ENCODE peak calls at places on chromosome 18, in five cellular contexts. J, P, Z, R and W are unnamed samples.
A peak's percentile ranks its signal among the peaks of the same experiment; 100 is the strongest.

GRCh38 chr18:56003009-56003408 is 415.0 kb upstream of the TCF4 start:
- DNase-seq in J (no peak), P (no peak), Z (no peak), R (no peak), W (no peak)

GRCh38 chr18:29087616-29088246 is 910.8 kb upstream of the CDH2 start:
- DNase-seq in J (no peak), P (no peak), Z (no peak), R (no peak), W (no peak)

GRCh38 chr18:36672437-36673344 is 156.1 kb downstream of the TPGS2 start:
- DNase-seq in J (no peak), P (no peak), Z (no peak), R (no peak), W (no peak)

GRCh38 chr18:55287146-55287806 is 300.7 kb downstream of the TCF4 start:
- DNase-seq in J (no peak), P (no peak), Z (no peak), R (no peak), W (no peak)

GRCh38 chr18:56641714-56642331 is 3.4 kb upstream of the TXNL1 start:
- DNase-seq in J (no peak), P (no peak), Z (no peak), R (no peak), W (no peak)

GRCh38 chr18:23498877-23499570 is 4.3 kb upstream of the RMC1 start:
- DNase-seq in J (peak; percentile 46), P (peak; percentile 95), Z (peak; percentile 54), R (peak; percentile 71), W (peak; percentile 68)

GRCh38 chr18:77316641-77317040 is 67.0 kb downstream of the GALR1 start:
- DNase-seq in J (no peak), P (no peak), Z (no peak), R (no peak), W (no peak)

GRCh38 chr18:22466608-22467390 is 49.1 kb upstream of the CTAGE1 start:
- DNase-seq in J (no peak), P (no peak), Z (no peak), R (peak; percentile 32), W (peak; percentile 29)

GRCh38 chr18:76594966-76595365 is 99.9 kb upstream of the ZNF516 start:
- DNase-seq in J (no peak), P (no peak), Z (no peak), R (no peak), W (no peak)

GRCh38 chr18:77061946-77062517 is 70.6 kb downstream of the MBP start:
- DNase-seq in J (no peak), P (no peak), Z (no peak), R (no peak), W (no peak)